ENCODE peak calls at places on chromosome 15, in four cellular contexts. F is EL, J is fibroblast of pulmonary artery, N is fibroblast of the conjunctiva. U is an unnamed sample.

GRCh38 chr15:61227269-61228024 is 1.7 kb downstream of the RORA start:
- DNase-seq in F (peak; percentile 77), N (peak; percentile 16), J (peak; percentile 40), U (no peak)

GRCh38 chr15:89177633-89178306 is 43.6 kb downstream of the RLBP1 start:
- DNase-seq in N (peak; percentile 75), J (peak; percentile 87), F (peak; percentile 67), U (peak; percentile 13)

GRCh38 chr15:70049701-70050445 is 47.8 kb downstream of the TLE3 start:
- DNase-seq in N (no peak), J (no peak), F (no peak), U (no peak)

GRCh38 chr15:55969582-55969981 is 23.8 kb downstream of the NEDD4 start:
- DNase-seq in J (no peak), F (no peak), N (no peak), U (no peak)

GRCh38 chr15:90002428-90002844 is 1.3 kb downstream of the ZNF710 start:
- DNase-seq in J (peak; percentile 30), F (peak; percentile 47), N (no peak), U (no peak)

GRCh38 chr15:96053039-96054021 is 277.2 kb upstream of the NR2F2 start:
- DNase-seq in F (no peak), N (no peak), J (peak; percentile 48), U (peak; percentile 8)

GRCh38 chr15:39657714-39658113 is 76.8 kb downstream of the THBS1 start:
- DNase-seq in F (peak; percentile 87), J (peak; percentile 78), N (no peak), U (no peak)

GRCh38 chr15:38414351-38414750 is 39.6 kb upstream of the FAM98B start:
- DNase-seq in N (peak; percentile 56), F (peak; percentile 69), J (peak; percentile 87), U (no peak)

GRCh38 chr15:59224474-59224873 is 17.8 kb downstream of the LDHAL6B start:
- DNase-seq in N (no peak), F (no peak), J (no peak), U (no peak)

GRCh38 chr15:85725019-85725418 is 69.7 kb downstream of the KLHL25 start:
- DNase-seq in F (no peak), N (no peak), J (peak; percentile 80), U (no peak)

GRCh38 chr15:96329403-96329981 is 1.0 kb upstream of the NR2F2 start:
- DNase-seq in J (peak; percentile 38), N (no peak), F (no peak), U (no peak)

GRCh38 chr15:77944002-77944867 is 133.3 kb downstream of the TBC1D2B start:
- DNase-seq in J (peak; percentile 77), N (peak; percentile 67), F (peak; percentile 91), U (peak; percentile 50)

GRCh38 chr15:69489101-69489571 is 36.5 kb downstream of the RPLP1 start:
- DNase-seq in N (no peak), F (no peak), J (peak; percentile 45), U (no peak)

GRCh38 chr15:33244471-33244870 is 50.0 kb upstream of the FMN1 start:
- DNase-seq in J (no peak), N (no peak), F (no peak), U (no peak)

GRCh38 chr15:33547876-33548275 is 237.1 kb downstream of the RYR3 start:
- DNase-seq in J (peak; percentile 55), N (no peak), F (peak; percentile 27), U (no peak)

GRCh38 chr15:65937476-65937875 is 68.2 kb downstream of the RAB11A start:
- DNase-seq in N (no peak), J (no peak), F (peak; percentile 33), U (no peak)

GRCh38 chr15:41585140-41586047 is 26.4 kb downstream of the TYRO3 start:
- DNase-seq in J (peak; percentile 69), F (peak; percentile 74), N (peak; percentile 24), U (no peak)

GRCh38 chr15:70088887-70089691 is 8.6 kb downstream of the TLE3 start:
- DNase-seq in F (peak; percentile 9), J (peak; percentile 52), N (no peak), U (no peak)

GRCh38 chr15:35485411-35485810 is 60.6 kb downstream of the DPH6 start:
- DNase-seq in J (no peak), N (no peak), F (no peak), U (no peak)

GRCh38 chr15:62389887-62390792 is 225.1 kb upstream of the C2CD4B start:
- DNase-seq in J (peak; percentile 77), F (peak; percentile 76), N (peak; percentile 29), U (peak; percentile 41)

GRCh38 chr15:42581272-42581730 is 5.9 kb downstream of the STARD9 start:
- DNase-seq in N (no peak), F (peak; percentile 84), J (peak; percentile 70), U (peak; percentile 61)

GRCh38 chr15:29139072-29139471 is 130.6 kb downstream of the NSMCE3 start:
- DNase-seq in N (no peak), F (no peak), J (no peak), U (no peak)

GRCh38 chr15:41241251-41241964 is 10.3 kb downstream of the CHP1 start:
- DNase-seq in N (no peak), F (no peak), J (peak; percentile 29), U (peak; percentile 56)

GRCh38 chr15:58522865-58523264 is 91.1 kb downstream of the LIPC start:
- DNase-seq in F (no peak), N (no peak), J (no peak), U (no peak)

GRCh38 chr15:64740361-64741170 is 34.8 kb downstream of the RBPMS2 start:
- DNase-seq in F (peak; percentile 49), N (peak; percentile 79), J (peak; percentile 80), U (no peak)

GRCh38 chr15:91706366-91707032 is 147.0 kb upstream of the SLCO3A1 start:
- DNase-seq in J (peak; percentile 74), F (peak; percentile 47), N (peak; percentile 46), U (peak; percentile 6)

GRCh38 chr15:99324082-99324620 is 72.9 kb downstream of the LRRC28 start:
- DNase-seq in J (peak; percentile 70), F (peak; percentile 83), N (peak; percentile 72), U (no peak)

GRCh38 chr15:67736810-67737209 is 88.5 kb upstream of the SKOR1 start:
- DNase-seq in F (no peak), N (no peak), J (no peak), U (peak; percentile 42)

GRCh38 chr15:27234593-27234992 is 263.6 kb downstream of the GABRG3 start:
- DNase-seq in J (no peak), N (no peak), F (no peak), U (no peak)

GRCh38 chr15:94991718-94992117 is 760.4 kb downstream of the MCTP2 start:
- DNase-seq in N (no peak), J (no peak), F (no peak), U (no peak)

GRCh38 chr15:89680282-89680873 is 1.2 kb upstream of the PLIN1 start:
- DNase-seq in N (peak; percentile 89), J (peak; percentile 94), F (no peak), U (no peak)

GRCh38 chr15:31024330-31024729 is 32.9 kb upstream of the MTMR10 start:
- DNase-seq in F (peak; percentile 99), N (peak; percentile 47), J (peak; percentile 97), U (no peak)

GRCh38 chr15:63600001-63600645 is 2.9 kb downstream of the FBXL22 start:
- DNase-seq in N (no peak), F (no peak), J (peak; percentile 7), U (no peak)